ENCODE peak calls at places on chromosomes 11 and 22, in seven cellular contexts. One of them, this sample, is unnamed.

GRCh38 chr11:126482586-126483108 is 127.2 kb downstream of the ST3GAL4 start:
- DNase-seq in astrocyte of the hippocampus: no peak
- DNase-seq in neural crest cell: no peak
- DNase-seq in COR-L47: no peak
- DNase-seq in 8988T: no peak
- DNase-seq in iPS-NIHi11: no peak
- DNase-seq in stromal cell of bone marrow: no peak
- DNase-seq in this sample: no peak

GRCh38 chr11:9861860-9862725 is 198.2 kb downstream of the SWAP70 start:
- DNase-seq in astrocyte of the hippocampus: peak; percentile 72
- DNase-seq in neural crest cell: peak; percentile 45
- DNase-seq in COR-L47: peak; percentile 16
- DNase-seq in 8988T: peak; percentile 33
- DNase-seq in iPS-NIHi11: peak; percentile 68
- DNase-seq in stromal cell of bone marrow: peak; percentile 62
- DNase-seq in this sample: peak; percentile 42

GRCh38 chr11:122746050-122746478 is 90.5 kb downstream of the UBASH3B start:
- DNase-seq in astrocyte of the hippocampus: no peak
- DNase-seq in neural crest cell: no peak
- DNase-seq in COR-L47: no peak
- DNase-seq in 8988T: no peak
- DNase-seq in iPS-NIHi11: no peak
- DNase-seq in stromal cell of bone marrow: no peak
- DNase-seq in this sample: peak; percentile 84

GRCh38 chr11:121657191-121657590 is 204.4 kb upstream of the SORL1-AS1 start:
- DNase-seq in astrocyte of the hippocampus: peak; percentile 11
- DNase-seq in neural crest cell: no peak
- DNase-seq in COR-L47: no peak
- DNase-seq in 8988T: no peak
- DNase-seq in iPS-NIHi11: no peak
- DNase-seq in stromal cell of bone marrow: no peak
- DNase-seq in this sample: no peak

GRCh38 chr22:37016134-37016910 is 2.9 kb downstream of the TST start:
- DNase-seq in astrocyte of the hippocampus: no peak
- DNase-seq in neural crest cell: no peak
- DNase-seq in COR-L47: no peak
- DNase-seq in 8988T: no peak
- DNase-seq in iPS-NIHi11: no peak
- DNase-seq in stromal cell of bone marrow: no peak
- DNase-seq in this sample: no peak

GRCh38 chr11:62553839-62554361 is 7.3 kb upstream of the AHNAK start:
- DNase-seq in astrocyte of the hippocampus: no peak
- DNase-seq in neural crest cell: no peak
- DNase-seq in COR-L47: no peak
- DNase-seq in 8988T: peak; percentile 81
- DNase-seq in iPS-NIHi11: no peak
- DNase-seq in stromal cell of bone marrow: peak; percentile 83
- DNase-seq in this sample: no peak

GRCh38 chr11:8099291-8099899 is 18.4 kb downstream of the TUB start:
- DNase-seq in astrocyte of the hippocampus: peak; percentile 87
- DNase-seq in neural crest cell: peak; percentile 80
- DNase-seq in COR-L47: peak; percentile 47
- DNase-seq in 8988T: peak; percentile 77
- DNase-seq in iPS-NIHi11: peak; percentile 72
- DNase-seq in stromal cell of bone marrow: peak; percentile 57
- DNase-seq in this sample: peak; percentile 50

GRCh38 chr11:130212431-130212961 is 52.9 kb downstream of the ST14 start:
- DNase-seq in astrocyte of the hippocampus: no peak
- DNase-seq in neural crest cell: no peak
- DNase-seq in COR-L47: no peak
- DNase-seq in 8988T: peak; percentile 51
- DNase-seq in iPS-NIHi11: no peak
- DNase-seq in stromal cell of bone marrow: no peak
- DNase-seq in this sample: no peak

GRCh38 chr11:73308003-73308962 is at the start of gene ARHGEF17:
- DNase-seq in astrocyte of the hippocampus: peak; percentile 92
- DNase-seq in neural crest cell: peak; percentile 74
- DNase-seq in COR-L47: peak; percentile 79
- DNase-seq in 8988T: peak; percentile 79
- DNase-seq in iPS-NIHi11: peak; percentile 77
- DNase-seq in stromal cell of bone marrow: peak; percentile 56
- DNase-seq in this sample: no peak

GRCh38 chr22:23556026-23556620 is 24.0 kb downstream of the IGLL1 start:
- DNase-seq in astrocyte of the hippocampus: no peak
- DNase-seq in neural crest cell: no peak
- DNase-seq in COR-L47: no peak
- DNase-seq in 8988T: no peak
- DNase-seq in iPS-NIHi11: no peak
- DNase-seq in stromal cell of bone marrow: no peak
- DNase-seq in this sample: no peak

GRCh38 chr22:25837288-25837900 is 95.4 kb downstream of the MYO18B start:
- DNase-seq in astrocyte of the hippocampus: no peak
- DNase-seq in neural crest cell: no peak
- DNase-seq in COR-L47: no peak
- DNase-seq in 8988T: no peak
- DNase-seq in iPS-NIHi11: no peak
- DNase-seq in stromal cell of bone marrow: no peak
- DNase-seq in this sample: no peak

GRCh38 chr11:121199516-121199915 is 93.1 kb upstream of the SC5D start:
- DNase-seq in astrocyte of the hippocampus: peak; percentile 7
- DNase-seq in neural crest cell: no peak
- DNase-seq in COR-L47: no peak
- DNase-seq in 8988T: no peak
- DNase-seq in iPS-NIHi11: peak; percentile 23
- DNase-seq in stromal cell of bone marrow: no peak
- DNase-seq in this sample: no peak

GRCh38 chr11:12824281-12825041 is 150.2 kb downstream of the TEAD1 start:
- DNase-seq in astrocyte of the hippocampus: no peak
- DNase-seq in neural crest cell: no peak
- DNase-seq in COR-L47: peak; percentile 19
- DNase-seq in 8988T: no peak
- DNase-seq in iPS-NIHi11: no peak
- DNase-seq in stromal cell of bone marrow: no peak
- DNase-seq in this sample: no peak

GRCh38 chr11:57458410-57459111 is 1.8 kb upstream of the RTN4RL2 start:
- DNase-seq in astrocyte of the hippocampus: peak; percentile 50
- DNase-seq in neural crest cell: peak; percentile 59
- DNase-seq in COR-L47: peak; percentile 56
- DNase-seq in 8988T: peak; percentile 77
- DNase-seq in iPS-NIHi11: peak; percentile 65
- DNase-seq in stromal cell of bone marrow: no peak
- DNase-seq in this sample: no peak

GRCh38 chr22:24968066-24968561 is 15.6 kb downstream of the KIAA1671 start:
- DNase-seq in astrocyte of the hippocampus: peak; percentile 67
- DNase-seq in neural crest cell: no peak
- DNase-seq in COR-L47: no peak
- DNase-seq in 8988T: no peak
- DNase-seq in iPS-NIHi11: peak; percentile 52
- DNase-seq in stromal cell of bone marrow: no peak
- DNase-seq in this sample: no peak

GRCh38 chr11:120773501-120774031 is 250.3 kb upstream of the TBCEL start:
- DNase-seq in astrocyte of the hippocampus: no peak
- DNase-seq in neural crest cell: no peak
- DNase-seq in COR-L47: no peak
- DNase-seq in 8988T: no peak
- DNase-seq in iPS-NIHi11: no peak
- DNase-seq in stromal cell of bone marrow: peak; percentile 14
- DNase-seq in this sample: no peak